ENCODE peak calls at places on chromosomes 13 and 19, in nine cellular contexts. One of them, this sample, is unnamed.
A peak's percentile ranks its signal among the peaks of the same experiment; 100 is the strongest.

GRCh38 chr19:30790048-30790680 is 418.0 kb downstream of the ZNF536 start:
- DNase-seq in HFFc6: no peak
- DNase-seq in OCI-LY7: no peak
- DNase-seq in osteoblast: no peak
- DNase-seq in psoas muscle: no peak
- DNase-seq in lower leg skin: peak; percentile 8
- DNase-seq in colonic mucosa: no peak
- DNase-seq in mammary epithelial cell: no peak
- DNase-seq in neural progenitor cell: no peak
- DNase-seq in this sample: no peak

GRCh38 chr19:3656073-3656746 is 29.6 kb upstream of the CACTIN start:
- DNase-seq in HFFc6: peak; percentile 97
- DNase-seq in OCI-LY7: no peak
- DNase-seq in osteoblast: no peak
- DNase-seq in psoas muscle: no peak
- DNase-seq in lower leg skin: no peak
- DNase-seq in colonic mucosa: no peak
- DNase-seq in mammary epithelial cell: no peak
- DNase-seq in neural progenitor cell: no peak
- DNase-seq in this sample: no peak

GRCh38 chr13:37361608-37362007 is 237.0 kb downstream of the POSTN start:
- DNase-seq in HFFc6: no peak
- DNase-seq in OCI-LY7: no peak
- DNase-seq in osteoblast: no peak
- DNase-seq in psoas muscle: no peak
- DNase-seq in lower leg skin: no peak
- DNase-seq in colonic mucosa: no peak
- DNase-seq in mammary epithelial cell: peak; percentile 25
- DNase-seq in neural progenitor cell: no peak
- DNase-seq in this sample: no peak

GRCh38 chr19:3604987-3605343 is 1.7 kb downstream of the TBXA2R start:
- DNase-seq in HFFc6: no peak
- DNase-seq in OCI-LY7: peak; percentile 40
- DNase-seq in osteoblast: no peak
- DNase-seq in psoas muscle: no peak
- DNase-seq in lower leg skin: no peak
- DNase-seq in colonic mucosa: no peak
- DNase-seq in mammary epithelial cell: no peak
- DNase-seq in neural progenitor cell: no peak
- DNase-seq in this sample: no peak

GRCh38 chr19:11457115-11457514 is 21.7 kb downstream of the PRKCSH start:
- DNase-seq in HFFc6: no peak
- DNase-seq in OCI-LY7: no peak
- DNase-seq in osteoblast: peak; percentile 82
- DNase-seq in psoas muscle: no peak
- DNase-seq in lower leg skin: no peak
- DNase-seq in colonic mucosa: no peak
- DNase-seq in mammary epithelial cell: no peak
- DNase-seq in neural progenitor cell: no peak
- DNase-seq in this sample: no peak

GRCh38 chr19:12769689-12770088 is 5.7 kb downstream of the HOOK2 start:
- DNase-seq in HFFc6: no peak
- DNase-seq in OCI-LY7: no peak
- DNase-seq in osteoblast: peak; percentile 29
- DNase-seq in psoas muscle: no peak
- DNase-seq in lower leg skin: no peak
- DNase-seq in colonic mucosa: peak; percentile 59
- DNase-seq in mammary epithelial cell: no peak
- DNase-seq in neural progenitor cell: peak; percentile 92
- DNase-seq in this sample: no peak

GRCh38 chr13:48636550-48636949 is 17.2 kb upstream of the CYSLTR2 start:
- DNase-seq in HFFc6: peak; percentile 33
- DNase-seq in OCI-LY7: no peak
- DNase-seq in osteoblast: no peak
- DNase-seq in psoas muscle: no peak
- DNase-seq in lower leg skin: no peak
- DNase-seq in colonic mucosa: no peak
- DNase-seq in mammary epithelial cell: peak; percentile 64
- DNase-seq in neural progenitor cell: no peak
- DNase-seq in this sample: no peak

GRCh38 chr19:56980864-56981263 is 138.9 kb upstream of the USP29 start:
- DNase-seq in HFFc6: no peak
- DNase-seq in OCI-LY7: no peak
- DNase-seq in osteoblast: no peak
- DNase-seq in psoas muscle: peak; percentile 18
- DNase-seq in lower leg skin: no peak
- DNase-seq in colonic mucosa: no peak
- DNase-seq in mammary epithelial cell: no peak
- DNase-seq in neural progenitor cell: no peak
- DNase-seq in this sample: no peak

GRCh38 chr19:31451686-31452325 is 102.6 kb upstream of the TSHZ3 start:
- DNase-seq in HFFc6: peak; percentile 52
- DNase-seq in OCI-LY7: no peak
- DNase-seq in osteoblast: no peak
- DNase-seq in psoas muscle: no peak
- DNase-seq in lower leg skin: no peak
- DNase-seq in colonic mucosa: no peak
- DNase-seq in mammary epithelial cell: peak; percentile 84
- DNase-seq in neural progenitor cell: no peak
- DNase-seq in this sample: no peak

GRCh38 chr19:41868120-41868988 is 8.3 kb downstream of the RPS19 start:
- DNase-seq in HFFc6: no peak
- DNase-seq in OCI-LY7: no peak
- DNase-seq in osteoblast: no peak
- DNase-seq in psoas muscle: no peak
- DNase-seq in lower leg skin: no peak
- DNase-seq in colonic mucosa: no peak
- DNase-seq in mammary epithelial cell: no peak
- DNase-seq in neural progenitor cell: no peak
- DNase-seq in this sample: no peak

GRCh38 chr13:39876258-39876657 is 220.8 kb downstream of the COG6 start:
- DNase-seq in HFFc6: peak; percentile 84
- DNase-seq in OCI-LY7: no peak
- DNase-seq in osteoblast: peak; percentile 67
- DNase-seq in psoas muscle: no peak
- DNase-seq in lower leg skin: no peak
- DNase-seq in colonic mucosa: no peak
- DNase-seq in mammary epithelial cell: peak; percentile 91
- DNase-seq in neural progenitor cell: no peak
- DNase-seq in this sample: peak; percentile 52

GRCh38 chr19:11142528-11143171 is 12.9 kb downstream of the SPC24 start:
- DNase-seq in HFFc6: peak; percentile 93
- DNase-seq in OCI-LY7: no peak
- DNase-seq in osteoblast: peak; percentile 98
- DNase-seq in psoas muscle: peak; percentile 93
- DNase-seq in lower leg skin: peak; percentile 74
- DNase-seq in colonic mucosa: peak; percentile 74
- DNase-seq in mammary epithelial cell: peak; percentile 88
- DNase-seq in neural progenitor cell: peak; percentile 78
- DNase-seq in this sample: peak; percentile 90

GRCh38 chr19:30539315-30539714 is 167.1 kb downstream of the ZNF536 start:
- DNase-seq in HFFc6: no peak
- DNase-seq in OCI-LY7: no peak
- DNase-seq in osteoblast: no peak
- DNase-seq in psoas muscle: no peak
- DNase-seq in lower leg skin: no peak
- DNase-seq in colonic mucosa: no peak
- DNase-seq in mammary epithelial cell: no peak
- DNase-seq in neural progenitor cell: no peak
- DNase-seq in this sample: no peak

GRCh38 chr13:21846605-21847004 is 175.7 kb downstream of the FGF9 start:
- DNase-seq in HFFc6: no peak
- DNase-seq in OCI-LY7: no peak
- DNase-seq in osteoblast: no peak
- DNase-seq in psoas muscle: no peak
- DNase-seq in lower leg skin: no peak
- DNase-seq in colonic mucosa: no peak
- DNase-seq in mammary epithelial cell: no peak
- DNase-seq in neural progenitor cell: no peak
- DNase-seq in this sample: no peak

GRCh38 chr13:102198418-102199322 is 203.2 kb downstream of the FGF14 start:
- DNase-seq in HFFc6: no peak
- DNase-seq in OCI-LY7: no peak
- DNase-seq in osteoblast: peak; percentile 25
- DNase-seq in psoas muscle: no peak
- DNase-seq in lower leg skin: no peak
- DNase-seq in colonic mucosa: no peak
- DNase-seq in mammary epithelial cell: peak; percentile 50
- DNase-seq in neural progenitor cell: no peak
- DNase-seq in this sample: no peak

GRCh38 chr13:42769650-42770049 is 11.7 kb upstream of the FAM216B start:
- DNase-seq in HFFc6: no peak
- DNase-seq in OCI-LY7: no peak
- DNase-seq in osteoblast: no peak
- DNase-seq in psoas muscle: no peak
- DNase-seq in lower leg skin: no peak
- DNase-seq in colonic mucosa: no peak
- DNase-seq in mammary epithelial cell: no peak
- DNase-seq in neural progenitor cell: no peak
- DNase-seq in this sample: no peak
- TF ChIP-seq CTCF in HFFc6: peak; percentile 19
- TF ChIP-seq CTCF in OCI-LY7: no peak
- TF ChIP-seq CTCF in osteoblast: peak; percentile 12
- TF ChIP-seq CTCF in psoas muscle: no peak
- TF ChIP-seq CTCF in lower leg skin: no peak
- TF ChIP-seq CTCF in colonic mucosa: no peak
- TF ChIP-seq CTCF in mammary epithelial cell: no peak
- TF ChIP-seq CTCF in neural progenitor cell: no peak
- TF ChIP-seq CTCF in this sample: no peak

DNA sequence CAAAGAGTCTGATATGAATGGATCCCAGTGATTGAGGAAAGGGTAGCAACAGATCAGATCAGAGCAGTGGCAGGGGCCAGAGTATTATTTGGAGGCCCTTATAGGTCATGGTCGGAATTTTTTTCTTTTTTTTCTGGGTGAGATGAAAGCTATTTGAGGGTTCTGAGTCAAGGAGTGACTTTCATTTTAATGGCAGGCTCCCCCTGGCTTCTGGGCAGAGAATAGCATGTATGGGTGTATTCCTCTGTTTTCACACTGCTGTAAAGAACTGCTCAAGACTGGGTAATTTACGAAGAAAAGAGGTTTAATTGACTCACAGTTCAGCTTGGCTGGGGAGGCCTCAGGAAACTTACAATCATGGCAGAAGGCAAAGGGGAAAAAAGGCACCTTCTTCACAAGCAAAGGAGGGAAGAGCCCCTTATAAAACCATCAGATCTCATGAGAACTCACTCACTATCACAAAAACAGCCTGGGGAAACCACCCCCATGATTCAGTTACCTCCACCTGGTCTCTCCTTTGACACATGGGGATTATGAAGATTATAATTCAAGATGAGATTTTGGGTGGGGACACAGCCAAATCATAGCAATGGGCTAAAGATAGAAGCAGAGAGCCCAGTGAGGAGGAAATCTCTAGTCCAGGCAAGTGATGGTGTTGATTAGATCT is 3.0 kb upstream of the SLC6A16 start:
- DNase-seq in HFFc6: peak; percentile 43
- DNase-seq in OCI-LY7: peak; percentile 87
- DNase-seq in osteoblast: peak; percentile 90
- DNase-seq in psoas muscle: no peak
- DNase-seq in lower leg skin: no peak
- DNase-seq in colonic mucosa: peak; percentile 36
- DNase-seq in mammary epithelial cell: no peak
- DNase-seq in neural progenitor cell: peak; percentile 30
- DNase-seq in this sample: no peak
- TF ChIP-seq CTCF in HFFc6: peak; percentile 81
- TF ChIP-seq CTCF in OCI-LY7: peak; percentile 83
- TF ChIP-seq CTCF in osteoblast: peak; percentile 67
- TF ChIP-seq CTCF in psoas muscle: peak; percentile 57
- TF ChIP-seq CTCF in lower leg skin: no peak
- TF ChIP-seq CTCF in colonic mucosa: peak; percentile 60
- TF ChIP-seq CTCF in mammary epithelial cell: peak; percentile 86
- TF ChIP-seq CTCF in neural progenitor cell: peak; percentile 64
- TF ChIP-seq CTCF in this sample: peak; percentile 57

DNA sequence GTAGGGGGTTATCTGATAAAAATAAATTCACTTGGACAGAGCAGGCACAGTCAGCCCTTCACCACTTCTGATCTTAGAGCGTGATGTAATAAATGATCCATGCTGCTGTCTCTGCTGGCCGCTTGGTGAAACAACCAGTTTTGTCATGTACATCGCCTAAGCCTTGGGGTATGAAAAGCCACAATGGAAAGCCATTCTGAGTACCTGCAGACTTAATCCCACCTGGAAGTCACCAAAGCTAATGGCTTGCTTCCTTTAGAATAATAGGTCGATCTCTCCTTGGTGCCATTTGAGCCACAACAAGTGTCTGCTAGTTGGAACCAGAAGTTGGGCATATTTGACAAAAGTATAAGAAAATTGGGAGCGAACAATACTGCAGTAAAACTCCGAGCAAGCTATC is 1649.7 kb upstream of the SPRY2 start:
- DNase-seq in HFFc6: no peak
- DNase-seq in OCI-LY7: no peak
- DNase-seq in osteoblast: no peak
- DNase-seq in psoas muscle: no peak
- DNase-seq in lower leg skin: no peak
- DNase-seq in colonic mucosa: no peak
- DNase-seq in mammary epithelial cell: no peak
- DNase-seq in neural progenitor cell: peak; percentile 17
- DNase-seq in this sample: no peak
- TF ChIP-seq CTCF in HFFc6: no peak
- TF ChIP-seq CTCF in OCI-LY7: no peak
- TF ChIP-seq CTCF in osteoblast: no peak
- TF ChIP-seq CTCF in psoas muscle: no peak
- TF ChIP-seq CTCF in lower leg skin: no peak
- TF ChIP-seq CTCF in colonic mucosa: no peak
- TF ChIP-seq CTCF in mammary epithelial cell: no peak
- TF ChIP-seq CTCF in neural progenitor cell: peak; percentile 23
- TF ChIP-seq CTCF in this sample: no peak

GRCh38 chr13:72693832-72694231 is 33.6 kb downstream of the MZT1 start:
- DNase-seq in HFFc6: no peak
- DNase-seq in OCI-LY7: no peak
- DNase-seq in osteoblast: no peak
- DNase-seq in psoas muscle: no peak
- DNase-seq in lower leg skin: no peak
- DNase-seq in colonic mucosa: no peak
- DNase-seq in mammary epithelial cell: no peak
- DNase-seq in neural progenitor cell: no peak
- DNase-seq in this sample: no peak

GRCh38 chr13:72698164-72698563 is 29.3 kb downstream of the MZT1 start:
- DNase-seq in HFFc6: no peak
- DNase-seq in OCI-LY7: no peak
- DNase-seq in osteoblast: no peak
- DNase-seq in psoas muscle: no peak
- DNase-seq in lower leg skin: no peak
- DNase-seq in colonic mucosa: no peak
- DNase-seq in mammary epithelial cell: no peak
- DNase-seq in neural progenitor cell: no peak
- DNase-seq in this sample: no peak

GRCh38 chr13:72692884-72693514 is 34.4 kb downstream of the MZT1 start:
- DNase-seq in HFFc6: no peak
- DNase-seq in OCI-LY7: no peak
- DNase-seq in osteoblast: no peak
- DNase-seq in psoas muscle: no peak
- DNase-seq in lower leg skin: no peak
- DNase-seq in colonic mucosa: no peak
- DNase-seq in mammary epithelial cell: no peak
- DNase-seq in neural progenitor cell: no peak
- DNase-seq in this sample: no peak

GRCh38 chr13:72694314-72694713 is 33.1 kb downstream of the MZT1 start:
- DNase-seq in HFFc6: no peak
- DNase-seq in OCI-LY7: no peak
- DNase-seq in osteoblast: no peak
- DNase-seq in psoas muscle: no peak
- DNase-seq in lower leg skin: no peak
- DNase-seq in colonic mucosa: no peak
- DNase-seq in mammary epithelial cell: no peak
- DNase-seq in neural progenitor cell: no peak
- DNase-seq in this sample: no peak

GRCh38 chr13:72696590-72696989 is 30.8 kb downstream of the MZT1 start:
- DNase-seq in HFFc6: peak; percentile 8
- DNase-seq in OCI-LY7: no peak
- DNase-seq in osteoblast: no peak
- DNase-seq in psoas muscle: no peak
- DNase-seq in lower leg skin: no peak
- DNase-seq in colonic mucosa: no peak
- DNase-seq in mammary epithelial cell: no peak
- DNase-seq in neural progenitor cell: no peak
- DNase-seq in this sample: no peak
- TF ChIP-seq CTCF in HFFc6: peak; percentile 75
- TF ChIP-seq CTCF in OCI-LY7: peak; percentile 70
- TF ChIP-seq CTCF in osteoblast: peak; percentile 54
- TF ChIP-seq CTCF in psoas muscle: no peak
- TF ChIP-seq CTCF in lower leg skin: no peak
- TF ChIP-seq CTCF in colonic mucosa: peak; percentile 24
- TF ChIP-seq CTCF in mammary epithelial cell: peak; percentile 28
- TF ChIP-seq CTCF in neural progenitor cell: peak; percentile 40
- TF ChIP-seq CTCF in this sample: peak; percentile 34